ENCODE peak calls at places on chromosomes 2 and 18, in four cellular contexts. M is heart right ventricle; S is HL-60; Q is CD8-positive, alpha-beta T cell. U is an unnamed sample.

GRCh38 chr2:98027955-98028593 is 32.3 kb upstream of the TMEM131 start:
- DNase-seq in M (no peak), S (no peak), Q (peak; percentile 38), U (peak; percentile 34)

GRCh38 chr2:230737791-230738226 is 25.2 kb downstream of the CAB39 start:
- DNase-seq in M (no peak), S (no peak), Q (no peak), U (no peak)

GRCh38 chr2:226638576-226638975 is 161.0 kb downstream of the IRS1 start:
- DNase-seq in M (no peak), S (no peak), Q (no peak), U (no peak)

GRCh38 chr2:232454630-232455029 is 1.3 kb upstream of the ALPI start:
- DNase-seq in M (no peak), S (no peak), Q (no peak), U (no peak)

GRCh38 chr2:232592687-232593407 is 40.6 kb upstream of the EFHD1 start:
- DNase-seq in M (no peak), S (no peak), Q (no peak), U (peak; percentile 88)

GRCh38 chr2:27959496-27959895 is 69.0 kb downstream of the BABAM2 start:
- DNase-seq in M (peak; percentile 53), S (peak; percentile 64), Q (no peak), U (peak; percentile 75)

GRCh38 chr18:26655614-26656400 is 107.5 kb upstream of the KCTD1 start:
- DNase-seq in M (peak; percentile 36), S (no peak), Q (no peak), U (peak; percentile 31)

GRCh38 chr18:54503495-54503894 is 87.5 kb upstream of the DYNAP start:
- DNase-seq in M (no peak), S (no peak), Q (no peak), U (no peak)

GRCh38 chr2:120824246-120824645 is 88.6 kb downstream of the GLI2 start:
- DNase-seq in M (no peak), S (no peak), Q (no peak), U (no peak)

GRCh38 chr2:239143858-239144712 is 256.7 kb downstream of the HDAC4 start:
- DNase-seq in M (no peak), S (no peak), Q (peak; percentile 54), U (peak; percentile 61)

GRCh38 chr2:237708491-237708890 is 81.1 kb downstream of the LRRFIP1 start:
- DNase-seq in M (no peak), S (no peak), Q (no peak), U (no peak)

GRCh38 chr18:26708814-26709717 is 156.4 kb downstream of the AQP4 start:
- DNase-seq in M (no peak), S (no peak), Q (no peak), U (no peak)

GRCh38 chr18:12769136-12769535 is 66.3 kb downstream of the PSMG2 start:
- DNase-seq in M (no peak), S (no peak), Q (no peak), U (no peak)

GRCh38 chr2:5695641-5696350 is 3.6 kb downstream of the SOX11 start:
- DNase-seq in M (peak; percentile 8), S (no peak), Q (no peak), U (no peak)

GRCh38 chr2:133959066-133959465 is 294.8 kb upstream of the MGAT5 start:
- DNase-seq in M (no peak), S (no peak), Q (no peak), U (no peak)
- TF ChIP-seq CTCF in M (no peak), S (no peak), Q (no peak), U (no peak)

GRCh38 chr2:207162319-207162718 is 3.4 kb downstream of the KLF7 start:
- DNase-seq in M (no peak), S (no peak), Q (no peak), U (peak; percentile 57)

GRCh38 chr2:207163053-207163814 is 2.5 kb downstream of the KLF7 start:
- DNase-seq in M (no peak), S (no peak), Q (no peak), U (peak; percentile 95)

GRCh38 chr2:207160115-207160514 is 5.6 kb downstream of the KLF7 start:
- DNase-seq in M (no peak), S (no peak), Q (no peak), U (no peak)

GRCh38 chr2:207161724-207162123 is 4.0 kb downstream of the KLF7 start:
- DNase-seq in M (no peak), S (no peak), Q (no peak), U (peak; percentile 87)

DNA sequence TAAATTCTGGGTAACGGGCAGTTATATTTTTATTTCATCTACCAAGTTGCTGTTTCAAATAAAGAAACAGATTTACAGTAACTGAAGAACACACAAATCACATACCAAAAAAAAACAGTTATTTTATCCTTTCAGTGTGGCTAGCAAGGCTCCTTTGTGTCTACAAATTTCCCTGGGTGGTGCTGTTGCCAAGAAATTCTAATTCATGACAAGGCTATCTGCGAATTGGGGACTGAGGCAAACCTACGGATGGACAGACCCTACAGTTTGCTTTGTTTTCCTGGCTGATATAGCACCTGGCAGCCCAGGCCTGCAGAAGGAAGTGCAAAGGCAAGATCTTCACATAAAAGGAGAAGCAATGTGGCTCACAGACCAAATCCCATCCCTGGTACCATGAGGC is 4.5 kb downstream of the KLF7 start:
- DNase-seq in M (no peak), S (no peak), Q (no peak), U (no peak)
- H3K4me3 ChIP-seq in M (no peak overlapping the region), S (no peak overlapping the region), Q (no peak overlapping the region), U (peak overlapping the region; percentile 10)

DNA sequence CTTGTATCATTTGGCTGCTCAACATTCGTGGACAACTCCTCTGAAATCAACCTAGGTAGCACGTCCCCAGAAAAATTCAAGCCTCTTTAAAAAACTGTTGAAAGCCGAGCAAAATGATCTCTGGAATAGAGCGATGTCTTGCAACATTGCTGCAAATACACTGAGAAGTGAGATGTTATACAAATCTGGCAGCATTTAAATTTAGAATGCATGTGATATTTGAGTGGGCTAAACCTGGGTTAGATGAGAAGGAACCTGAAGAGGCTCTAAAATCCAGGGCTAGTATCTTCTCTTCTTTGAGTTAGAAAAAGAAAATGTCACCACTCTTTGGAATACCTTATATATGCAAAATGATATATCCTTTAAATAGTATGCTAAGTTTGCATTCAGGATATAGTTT is 81.5 kb upstream of the ZBTB14 start:
- DNase-seq in M (no peak), S (no peak), Q (no peak), U (no peak)
- TF ChIP-seq CTCF in M (no peak), S (no peak), Q (no peak), U (no peak)

DNA sequence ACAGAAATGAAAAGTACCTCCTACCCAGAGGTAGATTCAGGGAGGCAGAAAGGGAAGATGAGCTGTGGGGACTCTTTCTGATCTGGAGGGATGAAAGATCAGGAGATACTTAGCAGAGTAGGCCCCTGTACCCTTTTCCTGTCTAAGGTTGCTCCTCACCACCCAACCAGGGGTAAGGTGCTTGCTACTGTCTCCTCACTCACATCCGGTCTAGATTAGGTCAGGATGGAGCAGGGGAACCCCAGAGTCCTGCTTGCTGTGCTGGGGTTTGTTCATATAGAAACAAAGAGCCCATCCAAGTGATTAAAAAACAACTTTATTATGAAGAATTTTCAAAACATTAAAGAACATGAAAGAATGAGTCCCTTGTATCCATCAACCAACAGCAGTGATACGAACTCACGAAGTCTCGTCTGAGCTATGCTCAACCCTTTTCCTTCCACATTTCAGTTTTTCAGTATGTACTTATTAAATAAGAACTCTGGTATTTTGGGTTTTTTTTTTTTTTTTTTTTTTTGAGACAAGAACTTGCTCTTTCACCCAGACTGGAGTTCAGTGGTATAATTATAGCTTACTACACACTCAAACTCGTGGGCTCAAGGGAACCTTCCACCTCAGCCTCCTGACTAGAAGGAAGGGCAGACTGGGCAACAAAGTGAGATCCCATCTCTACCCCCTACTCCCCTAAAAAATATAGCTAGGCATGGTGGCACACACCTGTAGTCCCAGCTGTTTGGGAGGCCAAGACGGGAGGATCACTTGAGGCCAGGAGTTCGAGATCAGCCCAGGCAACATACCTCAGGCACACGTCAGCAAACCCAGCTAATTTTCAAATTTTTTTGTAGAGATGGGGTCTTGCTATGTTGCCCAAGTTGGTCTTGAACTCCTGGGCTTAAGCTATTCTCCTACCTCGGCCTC is 28.5 kb upstream of the MCFD2 start:
- DNase-seq in M (no peak), S (no peak), Q (peak; percentile 71), U (no peak)
- H3K4me3 ChIP-seq in M (no peak overlapping the region), S (peak overlapping the region; percentile 90), Q (peak overlapping the region; percentile 5), U (no peak overlapping the region)

DNA sequence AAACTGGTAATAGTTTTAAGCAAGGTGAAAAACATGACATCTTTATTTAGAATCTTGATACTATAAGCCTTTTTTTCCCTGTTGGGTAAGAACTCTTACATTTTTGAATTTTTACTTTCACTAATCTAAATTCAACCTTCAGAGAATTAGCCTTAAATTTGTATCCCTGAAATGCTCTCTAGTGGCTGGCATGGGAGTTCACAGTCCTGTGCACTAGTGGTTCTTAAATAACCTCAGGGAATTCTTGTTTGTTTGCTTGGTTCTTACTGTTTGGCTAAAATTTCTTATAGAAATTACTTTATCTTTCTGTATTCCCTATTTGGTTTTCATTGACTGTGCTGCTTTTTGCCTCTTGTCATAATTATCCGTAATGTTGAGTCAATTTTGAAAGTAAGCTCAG is 391.2 kb upstream of the FIGN start:
- DNase-seq in M (no peak), S (no peak), Q (no peak), U (no peak)
- TF ChIP-seq CTCF in M (peak; percentile 29), S (no peak), Q (no peak), U (peak; percentile 14)

U was measured in fibroblast of mammary gland.